ENCODE peak calls at places on chromosome 21, in four cellular contexts. R is tibial nerve, I is SJSA1, O is BE2C. E is an unnamed sample.

GRCh38 chr21:33033094-33033951 is 7.6 kb downstream of the OLIG2 start:
- DNase-seq in R (no peak), I (no peak), O (no peak), E (no peak)

GRCh38 chr21:17427831-17428483 is 84.9 kb upstream of the CXADR start:
- DNase-seq in R (no peak), I (no peak), O (no peak), E (no peak)

GRCh38 chr21:31875424-31876097 is 2.7 kb downstream of the HUNK start:
- DNase-seq in R (no peak), I (no peak), O (no peak), E (no peak)

GRCh38 chr21:31397939-31398338 is 53.9 kb upstream of the TIAM1 start:
- DNase-seq in R (no peak), I (no peak), O (no peak), E (no peak)

GRCh38 chr21:18987515-18988026 is 584.0 kb upstream of the TMPRSS15 start:
- DNase-seq in R (no peak), I (no peak), O (peak; percentile 44), E (no peak)

GRCh38 chr21:31696424-31696823 is 35.5 kb downstream of the SCAF4 start:
- DNase-seq in R (no peak), I (no peak), O (no peak), E (no peak)

GRCh38 chr21:37620401-37620800 is 253.8 kb downstream of the DYRK1A start:
- DNase-seq in R (no peak), I (no peak), O (no peak), E (no peak)

GRCh38 chr21:9839011-9839661 is 682.2 kb upstream of the TPTE start:
- DNase-seq in R (no peak), I (peak; percentile 50), O (no peak), E (peak; percentile 85)

GRCh38 chr21:31577280-31577679 is 82.2 kb upstream of the SOD1 start:
- DNase-seq in R (no peak), I (no peak), O (no peak), E (no peak)

GRCh38 chr21:33402011-33402979 is 918 bp upstream of the IFNGR2 start:
- DNase-seq in R (peak; percentile 51), I (no peak), O (no peak), E (peak; percentile 87)

GRCh38 chr21:37580690-37581089 is 214.1 kb downstream of the DYRK1A start:
- DNase-seq in R (no peak), I (no peak), O (no peak), E (no peak)

GRCh38 chr21:46605759-46606426 is 1.0 kb upstream of the S100B start:
- DNase-seq in R (no peak), I (no peak), O (no peak), E (peak; percentile 80)

DNA sequence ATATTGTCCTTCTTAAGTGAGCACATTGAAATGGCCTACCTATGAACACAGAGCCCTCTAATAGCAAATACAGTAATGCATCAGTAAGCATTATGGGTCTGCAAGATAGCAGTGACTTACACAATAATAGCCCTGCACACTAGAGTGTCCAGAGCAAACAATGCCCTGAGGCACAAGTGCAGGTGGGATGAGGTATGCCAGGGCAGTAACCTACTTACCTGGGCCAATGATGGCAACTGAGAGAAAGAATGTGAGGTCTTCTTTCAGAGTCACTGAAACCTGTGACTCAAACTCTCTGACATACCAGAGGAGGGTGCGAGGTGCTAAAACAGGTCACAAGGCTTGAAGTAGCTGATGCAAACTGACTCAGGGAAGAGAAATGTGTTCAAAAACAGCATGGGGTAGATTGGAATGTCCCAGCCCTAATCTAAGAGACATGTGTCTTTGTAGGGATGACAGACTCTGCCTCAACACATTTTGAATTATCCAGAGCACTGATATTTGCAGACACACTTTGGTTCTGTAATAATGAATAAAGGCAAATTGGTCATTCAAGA is 168.5 kb upstream of the RUNX1 start:
- DNase-seq in R (no peak), I (peak; percentile 81), O (no peak), E (no peak)
- H3K4me1 ChIP-seq in R (peaks cover 5% of the 10 kb centered on the region), I (peaks cover 38% of the 10 kb centered on the region), O (no peaks in the 10 kb centered on the region), E (no peaks in the 10 kb centered on the region)

GRCh38 chr21:42513985-42514882 is 582 bp downstream of the SLC37A1 start:
- DNase-seq in R (no peak), I (no peak), O (no peak), E (peak; percentile 86)
- H3K4me3 ChIP-seq in R (peak overlapping the region; percentile 61), I (peak overlapping the region; percentile 57), O (peak overlapping the region; percentile 70), E (peak overlapping the region; percentile 88)

DNA sequence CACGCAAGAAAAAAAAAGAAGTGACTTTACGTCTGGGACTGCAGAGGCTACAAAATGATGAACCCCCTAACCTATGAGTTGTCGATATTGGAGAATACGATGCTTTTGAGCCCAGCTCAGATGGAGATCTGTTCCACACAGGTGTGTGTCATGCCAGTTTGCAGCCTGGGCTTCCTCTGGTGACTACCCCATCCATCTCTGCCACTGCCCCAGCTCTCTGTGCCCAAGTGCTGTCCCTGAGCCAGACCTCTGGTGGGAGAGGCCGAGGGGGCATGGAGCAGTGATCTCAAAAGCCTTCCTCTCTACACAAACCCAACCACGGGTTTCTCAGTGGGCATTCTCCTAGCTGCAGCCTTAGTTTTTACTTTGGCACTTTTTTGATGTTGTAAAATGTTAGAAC is 141.0 kb downstream of the CLIC6 start:
- DNase-seq in R (no peak), I (peak; percentile 26), O (no peak), E (no peak)
- H3K4me1 ChIP-seq in R (peaks cover 21% of the 10 kb centered on the region), I (peaks cover 70% of the 10 kb centered on the region), O (no peaks in the 10 kb centered on the region), E (no peaks in the 10 kb centered on the region)

GRCh38 chr21:45458281-45459170 is 53.6 kb downstream of the COL18A1 start:
- DNase-seq in R (no peak), I (no peak), O (peak; percentile 53), E (peak; percentile 44)

GRCh38 chr21:45456014-45456835 is 51.3 kb downstream of the COL18A1 start:
- DNase-seq in R (no peak), I (no peak), O (no peak), E (peak; percentile 59)

GRCh38 chr21:45456836-45457160 is 51.8 kb downstream of the COL18A1 start:
- DNase-seq in R (no peak), I (no peak), O (no peak), E (peak; percentile 45)

GRCh38 chr21:45457832-45458172 is 52.8 kb downstream of the COL18A1 start:
- DNase-seq in R (no peak), I (no peak), O (no peak), E (no peak)

DNA sequence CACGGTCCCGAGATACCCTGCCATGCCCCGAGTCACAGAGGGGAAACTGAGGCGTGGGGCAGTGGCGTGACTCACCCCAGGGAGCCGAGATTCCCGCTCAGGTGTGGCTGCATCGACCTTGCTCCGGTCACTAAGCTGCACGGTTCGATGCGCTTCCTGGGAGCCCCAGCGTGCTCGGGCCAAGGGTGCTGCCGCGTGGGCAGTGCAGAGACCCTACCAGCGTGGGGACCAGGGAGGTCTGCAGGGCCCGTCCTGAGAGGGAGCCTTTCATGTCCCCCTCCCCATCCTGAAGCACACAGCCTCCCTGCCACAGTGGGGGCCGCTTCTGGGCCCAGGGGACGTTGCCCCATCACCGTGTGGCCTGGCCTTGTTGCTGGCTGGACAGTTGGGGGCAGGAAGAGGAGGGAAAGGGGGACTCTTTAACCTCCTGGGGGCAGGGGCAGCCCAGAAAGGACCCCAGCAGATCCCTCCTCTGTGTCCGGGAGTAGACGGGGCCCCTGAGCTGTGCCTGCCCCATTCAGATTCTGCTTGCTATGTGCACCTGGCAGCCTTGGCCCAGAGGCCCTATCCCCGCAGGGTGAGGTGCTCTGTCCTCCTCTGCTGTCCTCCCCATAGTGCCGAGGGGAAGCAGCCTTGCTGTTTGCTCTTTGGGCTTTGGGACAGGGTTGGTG is 52.3 kb downstream of the COL18A1 start:
- DNase-seq in R (no peak), I (no peak), O (no peak), E (peak; percentile 73)
- H3K4me3 ChIP-seq in R (peak overlapping the region; percentile 17), I (no peak overlapping the region), O (no peak overlapping the region), E (no peak overlapping the region)

GRCh38 chr21:38789275-38789674 is 16.5 kb upstream of the ETS2 start:
- DNase-seq in R (no peak), I (no peak), O (no peak), E (no peak)

GRCh38 chr21:38787461-38788274 is 18.1 kb upstream of the ETS2 start:
- DNase-seq in R (no peak), I (peak; percentile 86), O (peak; percentile 62), E (no peak)

GRCh38 chr21:38790961-38791360 is 14.8 kb upstream of the ETS2 start:
- DNase-seq in R (no peak), I (no peak), O (no peak), E (no peak)

GRCh38 chr21:38788275-38788911 is 17.3 kb upstream of the ETS2 start:
- DNase-seq in R (no peak), I (no peak), O (no peak), E (no peak)

GRCh38 chr21:38790038-38790437 is 15.7 kb upstream of the ETS2 start:
- DNase-seq in R (no peak), I (no peak), O (no peak), E (no peak)
- H3K4me1 ChIP-seq in R (no peaks in the 10 kb centered on the region), I (peaks cover 29% of the 10 kb centered on the region), O (peaks cover 6% of the 10 kb centered on the region), E (no peaks in the 10 kb centered on the region)

DNA sequence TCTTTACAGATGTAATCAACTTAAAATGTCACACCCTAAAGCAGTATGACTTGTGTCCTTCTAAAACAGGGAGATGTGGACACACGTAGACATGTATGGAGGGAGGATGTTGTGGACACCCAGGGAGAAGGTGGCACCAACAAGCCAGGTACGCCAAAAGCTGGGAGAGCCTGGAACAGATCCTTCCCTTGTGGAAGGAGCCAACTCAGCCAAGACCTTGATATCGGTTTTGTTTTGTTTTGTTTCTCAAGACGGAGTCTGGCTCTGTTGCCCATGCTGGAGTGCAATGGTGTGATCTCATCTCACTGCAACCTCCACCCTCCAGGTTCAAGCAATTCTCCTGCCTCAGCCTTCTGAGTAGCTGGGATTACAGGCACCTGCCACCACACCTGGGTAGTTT is 45.6 kb downstream of the CHAF1B start:
- DNase-seq in R (no peak), I (no peak), O (no peak), E (no peak)
- H3K4me3 ChIP-seq in R (no peak overlapping the region), I (peak overlapping the region; percentile 28), O (no peak overlapping the region), E (no peak overlapping the region)

DNA sequence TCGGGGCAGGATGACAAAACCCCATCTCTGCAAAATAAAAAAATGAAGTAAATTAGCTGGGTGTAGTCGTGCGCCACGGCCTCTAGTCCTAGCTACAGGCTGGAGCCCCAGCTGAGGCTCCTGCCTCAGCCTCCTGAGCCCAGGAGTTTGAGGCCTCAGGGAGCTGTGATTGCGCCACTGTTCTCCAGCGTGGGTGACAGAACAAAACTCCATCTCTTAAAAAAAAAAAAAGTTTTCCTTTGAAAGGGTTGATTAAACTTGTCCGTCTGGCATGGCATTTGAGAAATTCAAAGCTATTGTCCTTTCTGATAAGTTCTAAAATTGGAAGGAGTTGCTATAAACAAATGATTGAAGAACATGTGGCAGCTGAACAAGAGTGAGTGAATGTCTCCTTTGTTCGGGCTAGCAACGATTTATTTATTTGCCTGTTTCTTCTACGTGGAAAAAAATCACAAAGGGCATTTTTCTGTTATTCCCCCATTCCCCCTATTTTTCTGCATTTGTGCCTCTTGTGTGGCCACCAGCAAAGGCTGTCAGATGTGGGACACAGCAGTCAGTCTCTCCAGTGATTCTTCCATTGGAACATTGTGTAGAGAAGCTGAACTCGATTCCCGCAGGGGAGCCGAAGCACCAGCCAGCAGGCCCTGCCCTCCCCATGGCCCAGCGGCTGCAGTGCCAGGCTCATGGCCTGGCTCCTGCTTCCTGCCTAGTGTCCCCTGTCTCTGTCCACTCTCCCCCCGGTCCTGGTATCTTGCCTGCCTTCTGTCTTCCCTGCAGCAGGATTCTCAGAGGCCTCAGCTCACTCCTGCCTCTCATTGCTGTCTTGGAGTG is 21.5 kb upstream of the PWP2 start:
- DNase-seq in R (no peak), I (no peak), O (no peak), E (peak; percentile 33)
- H3K4me1 ChIP-seq in R (peaks cover 50% of the 10 kb centered on the region), I (peaks cover 47% of the 10 kb centered on the region), O (no peaks in the 10 kb centered on the region), E (no peaks in the 10 kb centered on the region)

E was measured in aorta.